ENCODE peak calls at places on chromosome 10, in nine cellular contexts. U is neural crest cell, F is body of pancreas, P is neural progenitor cell, R is T follicular helper cell, E is OCI-M1, L is adrenal gland, K is activated T-cell treated with anti-CD3 and anti-CD28 coated beads for 4 hours, N is WERI-Rb-1. D is an unnamed sample.

GRCh38 chr10:78420946-78421732 is 387.5 kb downstream of the RPS24 start:
- DNase-seq in R (no peak), K (no peak), U (no peak), F (no peak), L (no peak), P (no peak), E (no peak), N (peak; percentile 65), D (no peak)

GRCh38 chr10:12780634-12781601 is 220.6 kb downstream of the CCDC3 start:
- DNase-seq in F (no peak), E (no peak), L (no peak), P (no peak), K (no peak), R (no peak), N (no peak), U (no peak), D (no peak)

GRCh38 chr10:87844837-87845623 is 18.3 kb downstream of the KLLN start:
- DNase-seq in F (no peak), E (peak; percentile 53), N (no peak), L (no peak), R (no peak), K (no peak), P (no peak), U (no peak), D (no peak)

GRCh38 chr10:43594944-43595589 is 11.2 kb upstream of the ZNF485 start:
- DNase-seq in E (peak; percentile 92), N (no peak), P (no peak), L (peak; percentile 13), U (no peak), R (no peak), K (no peak), F (no peak), D (peak; percentile 25)

GRCh38 chr10:71747808-71748523 is 25.4 kb downstream of the VSIR start:
- DNase-seq in K (no peak), N (no peak), L (no peak), E (peak; percentile 94), P (no peak), F (no peak), U (no peak), R (no peak), D (no peak)

GRCh38 chr10:130910848-130911247 is 400.7 kb downstream of the TCERG1L start:
- DNase-seq in F (no peak), R (no peak), K (no peak), L (no peak), E (no peak), P (no peak), N (no peak), U (no peak), D (no peak)

GRCh38 chr10:5234106-5234877 is 37.7 kb downstream of the AKR1C4 start:
- DNase-seq in E (peak; percentile 91), F (no peak), U (no peak), P (no peak), R (no peak), K (no peak), L (peak; percentile 29), N (no peak), D (no peak)

GRCh38 chr10:91681361-91682276 is 48.7 kb upstream of the PPP1R3C start:
- DNase-seq in L (peak; percentile 48), R (no peak), N (no peak), U (no peak), K (no peak), P (no peak), F (no peak), E (no peak), D (no peak)

GRCh38 chr10:68153473-68154210 is 44.4 kb downstream of the MYPN start:
- DNase-seq in F (peak; percentile 20), E (peak; percentile 71), L (peak; percentile 88), R (no peak), P (no peak), N (no peak), U (no peak), K (no peak), D (no peak)

GRCh38 chr10:101816913-101817541 is 1.2 kb downstream of the OGA start:
- DNase-seq in R (no peak), U (no peak), L (no peak), P (no peak), F (no peak), K (no peak), N (no peak), E (no peak), D (no peak)

GRCh38 chr10:124728830-124729661 is 15.1 kb downstream of the FAM53B start:
- DNase-seq in P (no peak), U (no peak), R (no peak), K (no peak), L (peak; percentile 63), E (peak; percentile 62), N (no peak), F (no peak), D (no peak)

GRCh38 chr10:71812016-71812912 is 38.8 kb downstream of the PSAP start:
- DNase-seq in K (peak; percentile 80), E (peak; percentile 84), R (peak; percentile 67), U (peak; percentile 50), P (peak; percentile 66), N (peak; percentile 70), F (peak; percentile 71), L (peak; percentile 62), D (peak; percentile 81)

GRCh38 chr10:17025444-17026295 is 103.9 kb downstream of the CUBN start:
- DNase-seq in U (peak; percentile 41), F (no peak), R (peak; percentile 28), N (no peak), K (peak; percentile 46), L (no peak), P (peak; percentile 50), E (peak; percentile 46), D (no peak)

GRCh38 chr10:71666607-71667373 is 52.8 kb downstream of the C10orf105 start:
- DNase-seq in U (no peak), N (peak; percentile 76), F (no peak), L (no peak), E (no peak), P (peak; percentile 52), R (no peak), K (no peak), D (no peak)

GRCh38 chr10:74598891-74599566 is 227.4 kb upstream of the KAT6B start:
- DNase-seq in F (no peak), N (no peak), L (no peak), K (no peak), U (no peak), P (no peak), R (no peak), E (peak; percentile 79), D (no peak)

GRCh38 chr10:52951819-52952218 is 179.2 kb upstream of the MBL2 start:
- DNase-seq in F (peak; percentile 66), P (peak; percentile 75), K (no peak), R (no peak), N (peak; percentile 22), U (peak; percentile 33), E (peak; percentile 82), L (peak; percentile 27), D (peak; percentile 10)

GRCh38 chr10:3783313-3783689 is 1.7 kb downstream of the KLF6 start:
- DNase-seq in F (peak; percentile 71), U (peak; percentile 25), N (peak; percentile 33), E (peak; percentile 78), K (peak; percentile 50), R (peak; percentile 60), L (peak; percentile 72), P (peak; percentile 73), D (peak; percentile 67)

GRCh38 chr10:89352039-89352597 is 24.3 kb downstream of the IFIT3 start:
- DNase-seq in P (no peak), K (no peak), L (peak; percentile 55), N (no peak), U (no peak), R (no peak), E (peak; percentile 53), F (peak; percentile 66), D (no peak)

GRCh38 chr10:123642697-123643096 is 23.5 kb upstream of the GPR26 start:
- DNase-seq in R (no peak), E (no peak), F (no peak), U (no peak), P (no peak), N (no peak), K (no peak), L (no peak), D (no peak)

GRCh38 chr10:80585812-80586211 is 48.1 kb downstream of the SH2D4B start:
- DNase-seq in R (no peak), L (no peak), F (no peak), P (no peak), E (no peak), K (no peak), N (no peak), U (no peak), D (no peak)

GRCh38 chr10:77661674-77662073 is 24.1 kb upstream of the KCNMA1 start:
- DNase-seq in N (no peak), K (no peak), L (no peak), P (no peak), R (no peak), E (no peak), F (no peak), U (no peak), D (no peak)

GRCh38 chr10:103696411-103697145 is 158.8 kb downstream of the SH3PXD2A start:
- DNase-seq in R (peak; percentile 56), L (peak; percentile 61), P (peak; percentile 72), E (peak; percentile 83), U (no peak), K (peak; percentile 60), F (no peak), N (peak; percentile 50), D (no peak)

GRCh38 chr10:14353291-14353913 is 22.7 kb upstream of the FRMD4A start:
- DNase-seq in R (no peak), K (no peak), F (peak; percentile 22), E (no peak), U (no peak), N (no peak), L (no peak), P (no peak), D (no peak)

D was measured in memory B cell.